ENCODE peak calls at places on chromosomes 12 and 14, in five cellular contexts. R, B, X, A and W are unnamed samples.

GRCh38 chr14:72535485-72535884 is 358.4 kb downstream of the DPF3 start:
- ATAC-seq in R (peak; percentile 93), B (no peak), X (no peak), A (no peak), W (no peak)

GRCh38 chr12:106511365-106511764 is 71.4 kb upstream of the RFX4 start:
- ATAC-seq in A (peak; percentile 21), R (no peak), B (no peak), X (no peak), W (no peak)

GRCh38 chr14:53187921-53188463 is 34.9 kb upstream of the DDHD1 start:
- ATAC-seq in X (no peak), B (no peak), R (no peak), A (no peak), W (no peak)

GRCh38 chr12:16281157-16281556 is 3.7 kb upstream of the SLC15A5 start:
- ATAC-seq in A (no peak), B (no peak), X (no peak), R (no peak), W (peak; percentile 82)

GRCh38 chr14:35342160-35343010 is 50.2 kb downstream of the PSMA6 start:
- ATAC-seq in B (peak; percentile 19), X (peak; percentile 20), A (no peak), R (no peak), W (peak; percentile 70)

GRCh38 chr14:91171291-91171690 is 57.4 kb downstream of the DGLUCY start:
- ATAC-seq in R (no peak), X (no peak), A (no peak), B (no peak), W (no peak)

GRCh38 chr12:94209240-94209639 is 60.9 kb downstream of the PLXNC1 start:
- ATAC-seq in A (no peak), B (no peak), X (no peak), R (no peak), W (no peak)

GRCh38 chr12:85322715-85323114 is 42.7 kb downstream of the ALX1 start:
- ATAC-seq in A (no peak), B (no peak), R (no peak), X (no peak), W (no peak)

GRCh38 chr12:9776795-9777194 is 16.1 kb upstream of the CD69 start:
- ATAC-seq in R (no peak), B (no peak), X (no peak), A (no peak), W (no peak)

GRCh38 chr12:132275110-132275531 is 54.3 kb downstream of the GALNT9 start:
- ATAC-seq in A (peak; percentile 88), R (no peak), B (no peak), X (peak; percentile 57), W (no peak)

GRCh38 chr12:106704081-106704480 is 70.4 kb upstream of the RIC8B start:
- ATAC-seq in R (no peak), A (no peak), X (no peak), B (no peak), W (no peak)

GRCh38 chr12:52713960-52714886 is 10.9 kb upstream of the KRT77 start:
- ATAC-seq in A (peak; percentile 57), B (no peak), X (peak; percentile 45), R (no peak), W (no peak)

GRCh38 chr14:75523771-75524171 is 1.5 kb downstream of the BATF start:
- ATAC-seq in B (peak; percentile 71), R (no peak), X (no peak), A (no peak), W (peak; percentile 64)

GRCh38 chr12:113261847-113262470 is 40.7 kb downstream of the TPCN1 start:
- ATAC-seq in R (peak; percentile 70), X (no peak), A (no peak), B (no peak), W (no peak)

GRCh38 chr14:95664546-95664945 is 21.7 kb upstream of the TCL1B start:
- ATAC-seq in X (no peak), B (no peak), A (no peak), R (peak; percentile 27), W (no peak)

GRCh38 chr14:33911046-33911445 is 39.8 kb downstream of the EGLN3 start:
- ATAC-seq in X (no peak), B (no peak), A (no peak), R (no peak), W (no peak)

GRCh38 chr12:112303004-112303403 is 79.2 kb downstream of the HECTD4 start:
- ATAC-seq in B (no peak), X (no peak), R (peak; percentile 100), A (peak; percentile 28), W (no peak)

GRCh38 chr14:75736845-75737485 is 75.9 kb downstream of the TTLL5 start:
- ATAC-seq in A (no peak), B (no peak), R (no peak), X (no peak), W (no peak)

GRCh38 chr12:1282670-1283361 is 291.8 kb downstream of the ERC1 start:
- ATAC-seq in R (no peak), B (no peak), A (no peak), X (no peak), W (peak; percentile 48)

GRCh38 chr12:28770329-28770728 is 378.7 kb upstream of the FAR2 start:
- ATAC-seq in R (no peak), A (no peak), B (peak; percentile 85), X (no peak), W (peak; percentile 75)

GRCh38 chr12:106248849-106249371 is 1.1 kb upstream of the CKAP4 start:
- ATAC-seq in B (peak; percentile 1), A (no peak), R (peak; percentile 41), X (peak; percentile 23), W (no peak)

GRCh38 chr14:69648480-69649414 is 37.4 kb downstream of the SUSD6 start:
- ATAC-seq in B (no peak), R (peak; percentile 85), X (peak; percentile 92), A (no peak), W (no peak)

GRCh38 chr12:108816652-108817335 is 40.6 kb downstream of the SSH1 start:
- ATAC-seq in A (no peak), B (peak; percentile 17), R (no peak), X (no peak), W (no peak)

GRCh38 chr12:113359133-113359938 is 949 bp downstream of the PLBD2 start:
- ATAC-seq in X (peak; percentile 6), A (no peak), B (peak; percentile 3), R (peak; percentile 12), W (no peak)

GRCh38 chr12:96045566-96045965 is 10.2 kb upstream of the LTA4H start:
- ATAC-seq in B (peak; percentile 17), X (no peak), A (no peak), R (peak; percentile 63), W (no peak)

GRCh38 chr14:94771191-94771905 is 1.4 kb upstream of the GSC start:
- ATAC-seq in R (no peak), A (no peak), X (no peak), B (no peak), W (no peak)

GRCh38 chr12:108277613-108278012 is 61.5 kb downstream of the CMKLR1 start:
- ATAC-seq in X (no peak), A (no peak), B (no peak), R (no peak), W (no peak)

GRCh38 chr12:3580071-3580749 is 89.2 kb downstream of the PRMT8 start:
- ATAC-seq in A (no peak), X (no peak), B (no peak), R (no peak), W (no peak)
- H3K4me3 ChIP-seq in A (no peak overlapping the region), X (no peak overlapping the region), B (no peak overlapping the region), R (no peak overlapping the region), W (no peak overlapping the region)

DNA sequence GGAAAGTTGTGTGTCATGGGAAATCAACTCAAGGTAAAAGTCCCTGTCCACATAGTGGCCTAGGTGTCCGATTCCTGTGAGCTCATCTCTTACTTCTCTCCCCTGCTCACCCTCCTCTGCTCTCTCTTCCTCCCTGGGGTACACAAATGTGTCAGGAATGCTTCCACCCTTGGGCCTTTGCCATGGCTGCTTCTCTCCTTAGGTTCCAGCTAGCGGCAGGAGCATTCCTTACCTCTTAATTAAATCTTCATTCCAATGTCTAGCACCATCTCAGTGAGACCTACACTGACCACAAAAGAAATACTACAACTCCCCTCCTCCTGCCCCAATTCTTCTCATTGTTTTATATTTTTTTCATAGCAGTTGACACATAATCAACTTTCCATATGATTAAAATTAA is 298.6 kb downstream of the PDZRN4 start:
- ATAC-seq in A (no peak), B (no peak), X (no peak), R (no peak), W (no peak)
- TF ChIP-seq EP300 in A (no peak), B (no peak), X (no peak), R (no peak), W (no peak)

GRCh38 chr12:62653304-62653703 is 186.7 kb downstream of the MON2 start:
- ATAC-seq in A (no peak), R (no peak), B (no peak), X (no peak), W (no peak)

GRCh38 chr12:62651138-62651537 is 184.5 kb downstream of the MON2 start:
- ATAC-seq in B (no peak), R (no peak), A (no peak), X (no peak), W (no peak)

GRCh38 chr12:62655524-62656160 is 189.0 kb downstream of the MON2 start:
- ATAC-seq in A (no peak), X (no peak), B (no peak), R (no peak), W (no peak)

GRCh38 chr12:62654558-62655241 is 188.1 kb downstream of the MON2 start:
- ATAC-seq in R (no peak), B (no peak), X (no peak), A (no peak), W (no peak)

GRCh38 chr12:62653740-62654139 is 187.1 kb downstream of the MON2 start:
- ATAC-seq in B (no peak), X (no peak), R (no peak), A (no peak), W (no peak)
- TF ChIP-seq POLR2AphosphoS5 in B (no peak), X (no peak), R (no peak), A (no peak), W (no peak)

GRCh38 chr12:4293299-4293941 is 19.9 kb downstream of the CCND2 start:
- ATAC-seq in A (no peak), R (no peak), B (no peak), X (no peak), W (no peak)
- H3K4me3 ChIP-seq in A (no peak overlapping the region), R (no peak overlapping the region), B (no peak overlapping the region), X (no peak overlapping the region), W (no peak overlapping the region)